ENCODE peak calls at places on chromosomes 1 and 21, in five cellular contexts. D is cardiac muscle cell, N is NCI-H524, K is activated T-helper 1 cell treated with Interleukin-2 at 50 U/mL for 16 hours, Y is T-helper 2 cell. X is an unnamed sample.

GRCh38 chr1:106659490-106660244 is 396.8 kb upstream of the PRMT6 start:
- DNase-seq in Y (no peak), K (no peak), D (no peak), N (no peak), X (no peak)

GRCh38 chr1:195376190-195376589 is 1232.0 kb downstream of the KCNT2 start:
- DNase-seq in K (no peak), D (no peak), N (no peak), Y (no peak), X (no peak)

GRCh38 chr1:15411593-15412487 is 2.2 kb downstream of the EFHD2 start:
- DNase-seq in D (no peak), Y (no peak), K (no peak), N (no peak), X (peak; percentile 54)

GRCh38 chr1:94036721-94037120 is 84.2 kb downstream of the ABCA4 start:
- DNase-seq in K (no peak), D (no peak), Y (no peak), N (no peak), X (no peak)

GRCh38 chr1:117697220-117697781 is 91.5 kb downstream of the TENT5C start:
- DNase-seq in D (no peak), N (no peak), Y (no peak), K (no peak), X (no peak)

GRCh38 chr1:235872270-235872669 is 5.6 kb upstream of the LYST start:
- DNase-seq in K (no peak), Y (no peak), N (no peak), D (no peak), X (no peak)

GRCh38 chr1:38858833-38859560 is 575 bp downstream of the RRAGC start:
- DNase-seq in K (no peak), N (no peak), D (peak; percentile 71), Y (peak; percentile 26), X (no peak)

GRCh38 chr1:154157520-154158306 is 2.8 kb upstream of the NUP210L start:
- DNase-seq in Y (peak; percentile 59), N (no peak), K (peak; percentile 55), D (no peak), X (peak; percentile 62)

GRCh38 chr1:113809651-113810602 is 2.3 kb downstream of the RSBN1 start:
- DNase-seq in N (no peak), K (no peak), D (no peak), Y (no peak), X (no peak)

GRCh38 chr1:243483084-243483845 is 227.4 kb downstream of the SDCCAG8 start:
- DNase-seq in Y (no peak), D (peak; percentile 43), N (no peak), K (no peak), X (no peak)

GRCh38 chr1:246558041-246558440 is 8.0 kb downstream of the TFB2M start:
- DNase-seq in D (no peak), K (no peak), Y (no peak), N (no peak), X (no peak)

GRCh38 chr1:248593226-248593625 is 4.3 kb downstream of the OR2T10 start:
- DNase-seq in D (no peak), N (no peak), Y (no peak), K (no peak), X (no peak)

GRCh38 chr1:1162597-1163537 is 10.8 kb upstream of the TTLL10 start:
- DNase-seq in Y (no peak), N (no peak), D (no peak), K (no peak), X (no peak)

GRCh38 chr1:53471000-53471399 is 11.8 kb downstream of the DMRTB1 start:
- DNase-seq in N (no peak), D (no peak), Y (no peak), K (no peak), X (no peak)

GRCh38 chr1:76046149-76046548 is 28.4 kb upstream of the ST6GALNAC3 start:
- DNase-seq in N (no peak), Y (no peak), D (no peak), K (no peak), X (no peak)

GRCh38 chr21:34148826-34149558 is 75.6 kb downstream of the MRPS6 start:
- DNase-seq in D (no peak), K (no peak), N (no peak), Y (no peak), X (no peak)

GRCh38 chr1:1116701-1117468 is 996 bp upstream of the C1orf159 start:
- DNase-seq in D (no peak), K (no peak), Y (peak; percentile 32), N (no peak), X (peak; percentile 20)

GRCh38 chr1:22930235-22930912 is 42.3 kb downstream of the LACTBL1 start:
- DNase-seq in N (peak; percentile 43), K (no peak), D (peak; percentile 80), Y (no peak), X (no peak)

GRCh38 chr1:113074237-113074636 is 1.2 kb downstream of the LRIG2 start:
- DNase-seq in K (no peak), D (no peak), Y (no peak), N (no peak), X (no peak)

X was measured in T-helper 22 cell.